ENCODE peak calls at places on chromosome 18, in four cellular contexts. One of them, this sample, is unnamed.

GRCh38 chr18:77147418-77147852 is 14.9 kb upstream of the MBP start:
- DNase-seq in posterior cingulate gyrus: no peak
- DNase-seq in globus pallidus: no peak
- DNase-seq in HFFc6: no peak
- DNase-seq in this sample: no peak

GRCh38 chr18:2982452-2983172 is 30.3 kb downstream of the LPIN2 start:
- DNase-seq in HFFc6: no peak
- DNase-seq in posterior cingulate gyrus: no peak
- DNase-seq in globus pallidus: no peak
- DNase-seq in this sample: no peak

GRCh38 chr18:6835345-6835744 is 105.8 kb downstream of the ARHGAP28 start:
- DNase-seq in globus pallidus: no peak
- DNase-seq in HFFc6: no peak
- DNase-seq in posterior cingulate gyrus: no peak
- DNase-seq in this sample: no peak

GRCh38 chr18:31064130-31064529 is 21.6 kb upstream of the DSC3 start:
- DNase-seq in HFFc6: no peak
- DNase-seq in globus pallidus: no peak
- DNase-seq in posterior cingulate gyrus: no peak
- DNase-seq in this sample: no peak

GRCh38 chr18:5294113-5294617 is 1.4 kb downstream of the ZBTB14 start:
- DNase-seq in globus pallidus: no peak
- DNase-seq in posterior cingulate gyrus: no peak
- DNase-seq in HFFc6: no peak
- DNase-seq in this sample: no peak

GRCh38 chr18:46199515-46200147 is 95.4 kb downstream of the HAUS1 start:
- DNase-seq in HFFc6: peak; percentile 69
- DNase-seq in globus pallidus: no peak
- DNase-seq in posterior cingulate gyrus: no peak
- DNase-seq in this sample: no peak

GRCh38 chr18:63236990-63237389 is 82.6 kb downstream of the BCL2 start:
- DNase-seq in posterior cingulate gyrus: no peak
- DNase-seq in HFFc6: no peak
- DNase-seq in globus pallidus: no peak
- DNase-seq in this sample: no peak

GRCh38 chr18:63949068-63949737 is at the start of gene HMSD:
- DNase-seq in posterior cingulate gyrus: no peak
- DNase-seq in globus pallidus: peak; percentile 72
- DNase-seq in HFFc6: no peak
- DNase-seq in this sample: no peak

GRCh38 chr18:77316641-77317040 is 67.0 kb downstream of the GALR1 start:
- DNase-seq in globus pallidus: no peak
- DNase-seq in HFFc6: no peak
- DNase-seq in posterior cingulate gyrus: no peak
- DNase-seq in this sample: no peak

GRCh38 chr18:58195278-58195721 is 151.3 kb downstream of the NEDD4L start:
- DNase-seq in posterior cingulate gyrus: peak; percentile 54
- DNase-seq in HFFc6: no peak
- DNase-seq in globus pallidus: no peak
- DNase-seq in this sample: no peak

GRCh38 chr18:8703781-8704301 is 1.5 kb upstream of the MTCL1 start:
- DNase-seq in globus pallidus: no peak
- DNase-seq in posterior cingulate gyrus: no peak
- DNase-seq in HFFc6: no peak
- DNase-seq in this sample: no peak

GRCh38 chr18:40012931-40013609 is 1942.0 kb upstream of the PIK3C3 start:
- DNase-seq in posterior cingulate gyrus: no peak
- DNase-seq in HFFc6: no peak
- DNase-seq in globus pallidus: peak; percentile 55
- DNase-seq in this sample: no peak

GRCh38 chr18:39571511-39571910 is 2005.9 kb upstream of the CELF4 start:
- DNase-seq in globus pallidus: peak; percentile 7
- DNase-seq in posterior cingulate gyrus: no peak
- DNase-seq in HFFc6: peak; percentile 13
- DNase-seq in this sample: no peak

GRCh38 chr18:62523631-62524442 is 1.0 kb downstream of the ZCCHC2 start:
- DNase-seq in posterior cingulate gyrus: peak; percentile 27
- DNase-seq in HFFc6: peak; percentile 36
- DNase-seq in globus pallidus: peak; percentile 37
- DNase-seq in this sample: peak; percentile 74

GRCh38 chr18:3402962-3403585 is 46.9 kb upstream of the TGIF1 start:
- DNase-seq in globus pallidus: no peak
- DNase-seq in posterior cingulate gyrus: no peak
- DNase-seq in HFFc6: no peak
- DNase-seq in this sample: no peak

GRCh38 chr18:389658-390357 is 110.7 kb downstream of the COLEC12 start:
- DNase-seq in globus pallidus: no peak
- DNase-seq in posterior cingulate gyrus: no peak
- DNase-seq in HFFc6: no peak
- DNase-seq in this sample: no peak

GRCh38 chr18:48197819-48198218 is 211.4 kb downstream of the ZBTB7C start:
- DNase-seq in HFFc6: no peak
- DNase-seq in globus pallidus: no peak
- DNase-seq in posterior cingulate gyrus: no peak
- DNase-seq in this sample: no peak

GRCh38 chr18:28767781-28768211 is 590.9 kb upstream of the CDH2 start:
- DNase-seq in posterior cingulate gyrus: no peak
- DNase-seq in globus pallidus: no peak
- DNase-seq in HFFc6: peak; percentile 58
- DNase-seq in this sample: no peak

GRCh38 chr18:48486762-48487161 is 52.1 kb upstream of the CTIF start:
- DNase-seq in globus pallidus: no peak
- DNase-seq in HFFc6: peak; percentile 43
- DNase-seq in posterior cingulate gyrus: no peak
- DNase-seq in this sample: no peak

GRCh38 chr18:62224229-62224628 is 37.2 kb downstream of the RELCH start:
- DNase-seq in globus pallidus: no peak
- DNase-seq in HFFc6: no peak
- DNase-seq in posterior cingulate gyrus: no peak
- DNase-seq in this sample: no peak

GRCh38 chr18:48952287-48953095 is 1.7 kb upstream of the SMAD7 start:
- DNase-seq in posterior cingulate gyrus: peak; percentile 55
- DNase-seq in HFFc6: peak; percentile 78
- DNase-seq in globus pallidus: peak; percentile 80
- DNase-seq in this sample: peak; percentile 85

GRCh38 chr18:67518566-67518965 is 2.0 kb upstream of the DSEL start:
- DNase-seq in globus pallidus: no peak
- DNase-seq in HFFc6: no peak
- DNase-seq in posterior cingulate gyrus: no peak
- DNase-seq in this sample: no peak

GRCh38 chr18:34647251-34647650 is 62.8 kb upstream of the DTNA start:
- DNase-seq in posterior cingulate gyrus: no peak
- DNase-seq in HFFc6: no peak
- DNase-seq in globus pallidus: no peak
- DNase-seq in this sample: no peak

GRCh38 chr18:63708650-63709049 is 5.9 kb downstream of the SERPINB11 start:
- DNase-seq in HFFc6: peak; percentile 95
- DNase-seq in globus pallidus: no peak
- DNase-seq in posterior cingulate gyrus: no peak
- DNase-seq in this sample: no peak

GRCh38 chr18:75874401-75875093 is 447.0 kb upstream of the SMIM21 start:
- DNase-seq in posterior cingulate gyrus: no peak
- DNase-seq in globus pallidus: no peak
- DNase-seq in HFFc6: no peak
- DNase-seq in this sample: no peak

GRCh38 chr18:51164327-51165290 is 32.9 kb downstream of the MEX3C start:
- DNase-seq in globus pallidus: no peak
- DNase-seq in posterior cingulate gyrus: no peak
- DNase-seq in HFFc6: no peak
- DNase-seq in this sample: no peak

GRCh38 chr18:49892148-49892924 is 79.0 kb upstream of the ACAA2 start:
- DNase-seq in posterior cingulate gyrus: no peak
- DNase-seq in HFFc6: no peak
- DNase-seq in globus pallidus: no peak
- DNase-seq in this sample: no peak

GRCh38 chr18:5122270-5122669 is 74.8 kb downstream of the AKAIN1 start:
- DNase-seq in globus pallidus: no peak
- DNase-seq in posterior cingulate gyrus: no peak
- DNase-seq in HFFc6: no peak
- DNase-seq in this sample: no peak

GRCh38 chr18:76889086-76889699 is 66.8 kb downstream of the ZNF236 start:
- DNase-seq in posterior cingulate gyrus: no peak
- DNase-seq in HFFc6: no peak
- DNase-seq in globus pallidus: no peak
- DNase-seq in this sample: no peak